ENCODE peak calls at places on chromosomes 11 and 22, in five cellular contexts. Y is effector CD4-positive, alpha-beta T cell; V is Kasumi-1; J is astrocyte of the spinal cord; R is GM06990. E is an unnamed sample.

GRCh38 chr11:72813740-72814138 is 472 bp upstream of the ATG16L2 start:
- DNase-seq in V (peak; percentile 78), R (peak; percentile 91), Y (no peak), J (no peak), E (no peak)

GRCh38 chr11:128405693-128406364 is 181.5 kb downstream of the ETS1 start:
- DNase-seq in Y (no peak), V (no peak), R (no peak), J (peak; percentile 64), E (no peak)

GRCh38 chr22:41799486-41800347 is 762 bp upstream of the CCDC134 start:
- DNase-seq in J (peak; percentile 2), V (no peak), Y (no peak), R (peak; percentile 24), E (peak; percentile 25)

GRCh38 chr11:75577198-75577597 is 15.1 kb downstream of the SERPINH1 start:
- DNase-seq in V (peak; percentile 28), Y (peak; percentile 56), J (no peak), R (no peak), E (no peak)

GRCh38 chr11:8090756-8091155 is 9.7 kb downstream of the TUB start:
- DNase-seq in Y (no peak), V (peak; percentile 5), R (no peak), J (no peak), E (peak; percentile 32)

GRCh38 chr11:7423946-7424345 is 61.4 kb upstream of the OLFML1 start:
- DNase-seq in R (no peak), Y (no peak), V (no peak), J (no peak), E (no peak)

GRCh38 chr11:74020537-74020936 is 11.7 kb upstream of the UCP3 start:
- DNase-seq in J (no peak), V (peak; percentile 15), Y (no peak), R (no peak), E (no peak)

GRCh38 chr11:64859542-64860414 is 15.3 kb upstream of the CDC42BPG start:
- DNase-seq in J (no peak), V (peak; percentile 93), Y (peak; percentile 39), R (peak; percentile 87), E (no peak)

GRCh38 chr11:63767415-63768231 is 952 bp downstream of the ZFTA start:
- DNase-seq in R (peak; percentile 43), J (peak; percentile 86), Y (peak; percentile 33), V (peak; percentile 66), E (peak; percentile 91)

GRCh38 chr11:27904358-27905055 is 203.4 kb downstream of the KIF18A start:
- DNase-seq in J (peak; percentile 82), Y (no peak), V (no peak), R (no peak), E (peak; percentile 77)

GRCh38 chr11:111039982-111040381 is 205.5 kb upstream of the POU2AF2 start:
- DNase-seq in R (no peak), V (no peak), Y (no peak), J (no peak), E (no peak)

GRCh38 chr11:100888836-100889235 is 201.7 kb downstream of the ARHGAP42 start:
- DNase-seq in V (no peak), R (no peak), J (peak; percentile 41), Y (no peak), E (peak; percentile 74)

GRCh38 chr11:85094795-85095194 is 532.3 kb downstream of the DLG2 start:
- DNase-seq in V (no peak), R (no peak), J (no peak), Y (no peak), E (no peak)

GRCh38 chr22:32544953-32545558 is 70.4 kb downstream of the FBXO7 start:
- DNase-seq in R (no peak), V (no peak), J (no peak), Y (no peak), E (peak; percentile 74)

GRCh38 chr22:32416556-32417085 is 4.6 kb upstream of the RTCB start:
- DNase-seq in R (no peak), J (no peak), Y (no peak), V (no peak), E (no peak)

GRCh38 chr22:29517215-29517908 is 36.2 kb downstream of the THOC5 start:
- DNase-seq in V (no peak), J (no peak), Y (no peak), R (no peak), E (no peak)

GRCh38 chr11:124897681-124898680 is at the start of gene ROBO4:
- DNase-seq in V (no peak), Y (no peak), R (no peak), J (peak; percentile 94), E (peak; percentile 94)

E was measured in fibroblast of lung.